ENCODE peak calls at places on chromosome 19, in ten cellular contexts. One of them, this sample, is unnamed.

GRCh38 chr19:19134687-19135158 is 3.6 kb downstream of the TMEM161A start:
- DNase-seq in astrocyte: no peak
- DNase-seq in AG04450: no peak
- DNase-seq in left lung: peak
- DNase-seq in transverse colon: no peak
- DNase-seq in ascending aorta: no peak
- DNase-seq in AG10803: no peak
- DNase-seq in stomach: peak
- DNase-seq in Caco-2: no peak
- DNase-seq in dorsolateral prefrontal cortex: no peak
- DNase-seq in this sample: no peak

GRCh38 chr19:50817941-50818858 is 5.4 kb downstream of the KLK1 start:
- DNase-seq in left lung: no peak
- DNase-seq in transverse colon: peak
- DNase-seq in ascending aorta: no peak
- DNase-seq in astrocyte: no peak
- DNase-seq in AG04450: no peak
- DNase-seq in Caco-2: peak
- DNase-seq in AG10803: no peak
- DNase-seq in stomach: peak
- DNase-seq in dorsolateral prefrontal cortex: no peak
- DNase-seq in this sample: no peak

GRCh38 chr19:7866399-7867091 is 7.6 kb downstream of the PRR36 start:
- DNase-seq in AG10803: no peak
- DNase-seq in AG04450: no peak
- DNase-seq in stomach: no peak
- DNase-seq in Caco-2: no peak
- DNase-seq in transverse colon: no peak
- DNase-seq in dorsolateral prefrontal cortex: no peak
- DNase-seq in ascending aorta: no peak
- DNase-seq in astrocyte: no peak
- DNase-seq in left lung: no peak
- DNase-seq in this sample: no peak

GRCh38 chr19:39874404-39874803 is 28.2 kb upstream of the FBL start:
- DNase-seq in AG04450: no peak
- DNase-seq in transverse colon: no peak
- DNase-seq in stomach: no peak
- DNase-seq in dorsolateral prefrontal cortex: no peak
- DNase-seq in astrocyte: no peak
- DNase-seq in ascending aorta: no peak
- DNase-seq in AG10803: no peak
- DNase-seq in Caco-2: no peak
- DNase-seq in left lung: no peak
- DNase-seq in this sample: no peak

GRCh38 chr19:32570081-32570785 is 10.8 kb upstream of the PDCD5 start:
- DNase-seq in ascending aorta: no peak
- DNase-seq in stomach: peak
- DNase-seq in Caco-2: peak
- DNase-seq in AG10803: peak
- DNase-seq in dorsolateral prefrontal cortex: peak
- DNase-seq in astrocyte: peak
- DNase-seq in transverse colon: peak
- DNase-seq in AG04450: peak
- DNase-seq in left lung: no peak
- DNase-seq in this sample: peak

GRCh38 chr19:48290341-48290922 is 20.6 kb downstream of the ZNF114 start:
- DNase-seq in dorsolateral prefrontal cortex: peak
- DNase-seq in left lung: no peak
- DNase-seq in astrocyte: peak
- DNase-seq in transverse colon: no peak
- DNase-seq in stomach: no peak
- DNase-seq in AG04450: no peak
- DNase-seq in Caco-2: peak
- DNase-seq in AG10803: peak
- DNase-seq in ascending aorta: no peak
- DNase-seq in this sample: no peak

GRCh38 chr19:44662686-44663085 is 8.6 kb upstream of the CEACAM19 start:
- DNase-seq in stomach: no peak
- DNase-seq in transverse colon: no peak
- DNase-seq in dorsolateral prefrontal cortex: no peak
- DNase-seq in AG04450: no peak
- DNase-seq in astrocyte: peak
- DNase-seq in ascending aorta: no peak
- DNase-seq in Caco-2: no peak
- DNase-seq in AG10803: peak
- DNase-seq in left lung: no peak
- DNase-seq in this sample: no peak

GRCh38 chr19:52739576-52739975 is 4.7 kb upstream of the ZNF611 start:
- DNase-seq in AG04450: no peak
- DNase-seq in stomach: no peak
- DNase-seq in transverse colon: no peak
- DNase-seq in Caco-2: no peak
- DNase-seq in astrocyte: no peak
- DNase-seq in AG10803: no peak
- DNase-seq in dorsolateral prefrontal cortex: no peak
- DNase-seq in ascending aorta: no peak
- DNase-seq in left lung: no peak
- DNase-seq in this sample: no peak

GRCh38 chr19:13066231-13066630 is 36.4 kb downstream of the LYL1 start:
- DNase-seq in AG10803: no peak
- DNase-seq in dorsolateral prefrontal cortex: no peak
- DNase-seq in AG04450: no peak
- DNase-seq in transverse colon: no peak
- DNase-seq in astrocyte: no peak
- DNase-seq in left lung: no peak
- DNase-seq in ascending aorta: no peak
- DNase-seq in Caco-2: no peak
- DNase-seq in stomach: no peak
- DNase-seq in this sample: no peak

GRCh38 chr19:28213476-28214082 is 999.4 kb downstream of the UQCRFS1 start:
- DNase-seq in stomach: no peak
- DNase-seq in AG04450: no peak
- DNase-seq in left lung: no peak
- DNase-seq in transverse colon: no peak
- DNase-seq in dorsolateral prefrontal cortex: no peak
- DNase-seq in Caco-2: peak
- DNase-seq in AG10803: peak
- DNase-seq in ascending aorta: no peak
- DNase-seq in astrocyte: peak
- DNase-seq in this sample: no peak

DNA sequence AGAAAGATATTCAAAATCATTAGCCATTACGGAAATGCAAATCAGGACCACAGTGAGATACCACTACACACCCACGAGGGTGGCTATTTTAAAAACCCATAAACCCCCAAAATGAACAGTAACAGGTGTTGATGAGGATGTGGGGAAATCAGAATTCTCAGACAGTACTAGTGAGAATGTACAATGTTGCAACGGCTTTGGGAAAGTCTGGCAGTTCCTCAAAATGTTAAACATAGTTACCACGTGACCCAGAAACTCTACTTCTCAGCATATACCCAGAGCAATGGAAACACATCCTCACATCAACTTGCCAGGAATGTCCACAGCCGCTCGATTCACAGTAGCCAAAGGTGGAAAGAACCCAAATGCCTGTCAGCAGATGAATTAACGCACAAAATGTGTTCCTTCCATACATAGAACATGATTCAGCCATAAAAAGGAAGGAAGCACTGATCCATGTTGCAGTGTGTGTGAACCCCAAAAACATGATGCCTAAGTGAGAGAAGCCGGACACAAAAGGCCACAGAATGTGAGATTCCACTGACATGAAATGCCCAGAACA is 7.0 kb downstream of the PLVAP start:
- DNase-seq in dorsolateral prefrontal cortex: no peak
- DNase-seq in left lung: no peak
- DNase-seq in ascending aorta: no peak
- DNase-seq in stomach: no peak
- DNase-seq in astrocyte: peak
- DNase-seq in AG10803: peak
- DNase-seq in transverse colon: no peak
- DNase-seq in AG04450: peak
- DNase-seq in Caco-2: no peak
- DNase-seq in this sample: no peak
- H3K4me3 ChIP-seq in dorsolateral prefrontal cortex: no peak
- H3K4me3 ChIP-seq in left lung: no peak
- H3K4me3 ChIP-seq in ascending aorta: no peak
- H3K4me3 ChIP-seq in stomach: no peak
- H3K4me3 ChIP-seq in astrocyte: no peak
- H3K4me3 ChIP-seq in AG10803: no peak
- H3K4me3 ChIP-seq in transverse colon: no peak
- H3K4me3 ChIP-seq in AG04450: no peak
- H3K4me3 ChIP-seq in Caco-2: no peak
- H3K4me3 ChIP-seq in this sample: no peak

DNA sequence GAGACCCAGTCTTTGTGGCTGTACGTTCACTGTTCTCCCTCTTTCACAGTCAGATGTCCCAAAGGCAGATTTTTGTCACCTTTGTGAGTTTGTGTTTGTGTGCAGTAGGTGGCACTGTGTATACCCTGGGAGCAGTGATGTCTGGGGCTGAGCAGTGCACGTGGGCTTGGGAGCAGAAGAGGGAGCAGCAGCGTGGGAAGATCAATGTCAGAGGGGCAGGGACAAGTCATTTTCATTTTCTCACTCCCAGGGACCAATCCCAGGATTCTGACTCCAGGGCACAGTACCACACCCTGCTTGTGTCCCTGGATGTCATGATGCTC is 2.0 kb upstream of the PSG6 start:
- DNase-seq in Caco-2: no peak
- DNase-seq in left lung: no peak
- DNase-seq in AG10803: no peak
- DNase-seq in ascending aorta: no peak
- DNase-seq in astrocyte: no peak
- DNase-seq in AG04450: no peak
- DNase-seq in dorsolateral prefrontal cortex: no peak
- DNase-seq in stomach: no peak
- DNase-seq in transverse colon: no peak
- DNase-seq in this sample: no peak
- TF ChIP-seq CTCF in Caco-2: no peak
- TF ChIP-seq CTCF in left lung: no peak
- TF ChIP-seq CTCF in AG10803: no peak
- TF ChIP-seq CTCF in ascending aorta: no peak
- TF ChIP-seq CTCF in astrocyte: no peak
- TF ChIP-seq CTCF in AG04450: no peak
- TF ChIP-seq CTCF in dorsolateral prefrontal cortex: no peak
- TF ChIP-seq CTCF in stomach: no peak
- TF ChIP-seq CTCF in transverse colon: no peak
- TF ChIP-seq CTCF in this sample: no peak

DNA sequence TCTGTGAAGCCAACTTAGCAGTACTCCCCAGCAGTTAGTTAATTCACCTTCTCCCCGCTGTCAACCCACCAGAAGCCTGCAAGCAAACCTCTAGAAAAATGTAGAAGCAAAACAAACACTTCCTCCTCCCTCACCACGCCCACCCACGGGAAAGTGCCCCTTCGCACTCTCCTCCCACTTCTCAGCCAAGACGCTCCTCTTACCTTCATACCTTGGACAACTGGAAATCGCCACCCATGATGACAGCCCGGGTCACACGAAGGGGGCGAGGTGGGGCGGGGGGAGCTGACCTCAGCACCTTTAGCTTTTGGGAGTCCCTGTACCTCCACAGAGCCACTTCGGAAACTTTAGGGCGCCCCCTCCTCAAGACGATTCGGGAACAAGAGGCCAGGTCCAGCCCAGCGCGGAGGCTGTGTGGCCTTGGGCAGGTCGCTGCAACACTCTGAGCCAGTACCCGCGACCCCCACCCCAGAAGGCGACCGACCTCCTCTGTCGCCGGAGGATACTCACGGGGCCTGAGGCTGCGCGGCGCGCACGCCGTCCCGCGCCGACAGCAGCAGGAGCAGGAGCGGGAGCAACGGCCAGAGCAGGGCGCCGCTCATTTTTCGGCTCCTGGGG is 460 bp downstream of the CPAMD8 start:
- DNase-seq in Caco-2: no peak
- DNase-seq in AG10803: no peak
- DNase-seq in ascending aorta: no peak
- DNase-seq in stomach: no peak
- DNase-seq in astrocyte: no peak
- DNase-seq in dorsolateral prefrontal cortex: no peak
- DNase-seq in left lung: peak
- DNase-seq in AG04450: no peak
- DNase-seq in transverse colon: peak
- DNase-seq in this sample: no peak
- H3K4me3 ChIP-seq in Caco-2: peak
- H3K4me3 ChIP-seq in AG10803: no peak
- H3K4me3 ChIP-seq in ascending aorta: peak
- H3K4me3 ChIP-seq in stomach: peak
- H3K4me3 ChIP-seq in astrocyte: no peak
- H3K4me3 ChIP-seq in dorsolateral prefrontal cortex: no peak
- H3K4me3 ChIP-seq in left lung: peak
- H3K4me3 ChIP-seq in AG04450: no peak
- H3K4me3 ChIP-seq in transverse colon: peak
- H3K4me3 ChIP-seq in this sample: no peak

GRCh38 chr19:3175761-3176714 is 2.5 kb upstream of the S1PR4 start:
- DNase-seq in AG10803: peak
- DNase-seq in dorsolateral prefrontal cortex: no peak
- DNase-seq in ascending aorta: no peak
- DNase-seq in left lung: peak
- DNase-seq in astrocyte: peak
- DNase-seq in stomach: peak
- DNase-seq in Caco-2: no peak
- DNase-seq in AG04450: no peak
- DNase-seq in transverse colon: peak
- DNase-seq in this sample: peak

GRCh38 chr19:3176715-3177501 is 1.7 kb upstream of the S1PR4 start:
- DNase-seq in dorsolateral prefrontal cortex: no peak
- DNase-seq in left lung: peak
- DNase-seq in Caco-2: no peak
- DNase-seq in transverse colon: peak
- DNase-seq in astrocyte: peak
- DNase-seq in AG04450: no peak
- DNase-seq in AG10803: peak
- DNase-seq in stomach: peak
- DNase-seq in ascending aorta: no peak
- DNase-seq in this sample: peak

GRCh38 chr19:3178973-3179738 is 587 bp downstream of the S1PR4 start:
- DNase-seq in left lung: no peak
- DNase-seq in astrocyte: no peak
- DNase-seq in AG10803: no peak
- DNase-seq in stomach: no peak
- DNase-seq in transverse colon: no peak
- DNase-seq in ascending aorta: no peak
- DNase-seq in AG04450: no peak
- DNase-seq in dorsolateral prefrontal cortex: no peak
- DNase-seq in Caco-2: no peak
- DNase-seq in this sample: no peak

GRCh38 chr19:3178377-3178972 is at the start of gene S1PR4:
- DNase-seq in Caco-2: no peak
- DNase-seq in AG04450: no peak
- DNase-seq in dorsolateral prefrontal cortex: no peak
- DNase-seq in ascending aorta: no peak
- DNase-seq in stomach: no peak
- DNase-seq in transverse colon: peak
- DNase-seq in AG10803: no peak
- DNase-seq in astrocyte: no peak
- DNase-seq in left lung: no peak
- DNase-seq in this sample: no peak

GRCh38 chr19:3179739-3180293 is 1.2 kb downstream of the S1PR4 start:
- DNase-seq in stomach: no peak
- DNase-seq in AG10803: no peak
- DNase-seq in astrocyte: no peak
- DNase-seq in Caco-2: no peak
- DNase-seq in AG04450: no peak
- DNase-seq in ascending aorta: no peak
- DNase-seq in transverse colon: no peak
- DNase-seq in dorsolateral prefrontal cortex: no peak
- DNase-seq in left lung: no peak
- DNase-seq in this sample: no peak
- TF ChIP-seq CTCF in stomach: no peak
- TF ChIP-seq CTCF in AG10803: no peak
- TF ChIP-seq CTCF in astrocyte: no peak
- TF ChIP-seq CTCF in Caco-2: no peak
- TF ChIP-seq CTCF in AG04450: no peak
- TF ChIP-seq CTCF in ascending aorta: no peak
- TF ChIP-seq CTCF in transverse colon: no peak
- TF ChIP-seq CTCF in dorsolateral prefrontal cortex: no peak
- TF ChIP-seq CTCF in left lung: no peak
- TF ChIP-seq CTCF in this sample: no peak